ENCODE peak calls at places on chromosomes 11 and 22, in seven cellular contexts. E is K562, O is HCT116, T is GM12878, H is SK-N-SH, Q is HepG2, A is H1. P is an unnamed sample.

GRCh38 chr22:48979482-48979881 is 848.2 kb downstream of the BRD1 start:
- DNase-seq in E (peak), O (peak), T (no peak), H (no peak), Q (peak), A (no peak), P (peak)

GRCh38 chr11:108324587-108324986 is 101.7 kb downstream of the ATM start:
- DNase-seq in E (no peak), O (no peak), T (no peak), H (no peak), Q (no peak), A (no peak), P (no peak)

GRCh38 chr11:283405-284080 is 5.3 kb downstream of the NLRP6 start:
- DNase-seq in E (no peak), O (no peak), T (no peak), H (no peak), Q (no peak), A (no peak), P (no peak)

GRCh38 chr11:101470414-101470813 is 113.4 kb downstream of the TRPC6 start:
- DNase-seq in E (no peak), O (no peak), T (no peak), H (no peak), Q (no peak), A (no peak), P (no peak)

GRCh38 chr22:50088096-50088495 is 1.7 kb upstream of the MOV10L1 start:
- DNase-seq in E (no peak), O (no peak), T (no peak), H (no peak), Q (no peak), A (no peak), P (no peak)

GRCh38 chr11:125591659-125592304 is 870 bp upstream of the STT3A start:
- DNase-seq in E (peak), O (no peak), T (no peak), H (peak), Q (peak), A (no peak), P (peak)

GRCh38 chr22:21051145-21051835 is 5.5 kb downstream of the LRRC74B start:
- DNase-seq in E (no peak), O (no peak), T (no peak), H (no peak), Q (no peak), A (no peak), P (no peak)

GRCh38 chr11:115008774-115009173 is 330.4 kb downstream of the NXPE2 start:
- DNase-seq in E (no peak), O (no peak), T (no peak), H (no peak), Q (no peak), A (no peak), P (no peak)

GRCh38 chr11:123196060-123196714 is 1.1 kb upstream of the CLMP start:
- DNase-seq in E (no peak), O (no peak), T (no peak), H (no peak), Q (no peak), A (no peak), P (no peak)

GRCh38 chr11:45959851-45960250 is 37.4 kb downstream of the LARGE2 start:
- DNase-seq in E (no peak), O (no peak), T (no peak), H (no peak), Q (no peak), A (no peak), P (no peak)

GRCh38 chr11:33691051-33691864 is 9.4 kb downstream of the C11orf91 start:
- DNase-seq in E (no peak), O (peak), T (no peak), H (no peak), Q (peak), A (no peak), P (no peak)

GRCh38 chr11:69649576-69649900 is 8.6 kb downstream of the CCND1 start:
- DNase-seq in E (no peak), O (no peak), T (no peak), H (no peak), Q (no peak), A (no peak), P (no peak)

GRCh38 chr11:39990413-39990812 is 1469.0 kb downstream of the LRRC4C start:
- DNase-seq in E (no peak), O (no peak), T (no peak), H (no peak), Q (no peak), A (no peak), P (no peak)

GRCh38 chr11:109229682-109230081 is 192.3 kb upstream of the C11orf87 start:
- DNase-seq in E (no peak), O (no peak), T (no peak), H (no peak), Q (no peak), A (no peak), P (no peak)

GRCh38 chr11:78188809-78189724 is at the start of gene USP35:
- DNase-seq in E (no peak), O (no peak), T (no peak), H (no peak), Q (no peak), A (no peak), P (no peak)
- TF ChIP-seq YY1 in E (no peak), O (no peak), T (no peak), H (no peak), Q (no peak), A (no peak), P (no peak)

GRCh38 chr11:15748107-15748506 is 608.2 kb downstream of the SOX6 start:
- DNase-seq in E (no peak), O (no peak), T (no peak), H (no peak), Q (no peak), A (no peak), P (no peak)

GRCh38 chr11:15745266-15745665 is 611.1 kb downstream of the SOX6 start:
- DNase-seq in E (no peak), O (no peak), T (no peak), H (no peak), Q (no peak), A (no peak), P (no peak)

GRCh38 chr11:15744693-15745092 is 611.7 kb downstream of the SOX6 start:
- DNase-seq in E (no peak), O (no peak), T (no peak), H (no peak), Q (no peak), A (no peak), P (no peak)

GRCh38 chr11:15748673-15749190 is 607.6 kb downstream of the SOX6 start:
- DNase-seq in E (no peak), O (no peak), T (no peak), H (no peak), Q (no peak), A (no peak), P (no peak)

DNA sequence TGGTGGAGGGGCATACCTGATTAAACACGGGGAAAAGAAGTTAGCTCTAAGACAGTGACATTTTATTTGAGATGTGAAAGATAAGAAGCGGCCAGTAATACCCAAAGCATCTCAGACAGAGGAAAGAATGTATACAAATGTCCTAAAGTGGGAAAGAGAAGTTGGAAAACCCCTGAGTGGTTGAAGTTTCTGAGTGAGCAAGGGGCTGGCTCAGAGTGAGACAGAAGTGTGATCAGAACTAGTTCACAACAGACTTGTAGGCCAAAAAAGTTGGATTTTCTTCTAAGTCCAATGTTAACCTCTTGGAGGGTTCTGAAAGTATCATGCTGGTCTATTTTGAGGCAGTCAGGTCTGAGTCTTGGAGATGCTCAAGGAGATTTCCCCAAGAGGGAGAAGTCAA is 608.7 kb downstream of the SOX6 start:
- DNase-seq in E (no peak), O (no peak), T (peak), H (no peak), Q (no peak), A (no peak), P (no peak)
- TF ChIP-seq YY1 in E (no peak), O (no peak), T (no peak), H (no peak), Q (no peak), A (no peak), P (no peak)

GRCh38 chr11:134252539-134253188 is 488 bp downstream of the THYN1 start:
- DNase-seq in E (no peak), O (no peak), T (no peak), H (peak), Q (no peak), A (no peak), P (no peak)
- TF ChIP-seq YY1 in E (no peak), O (no peak), T (peak), H (no peak), Q (no peak), A (no peak), P (no peak)

GRCh38 chr11:120800206-120800605 is 223.7 kb upstream of the TBCEL start:
- DNase-seq in E (no peak), O (no peak), T (no peak), H (no peak), Q (no peak), A (no peak), P (no peak)
- TF ChIP-seq YY1 in E (no peak), O (no peak), T (no peak), H (no peak), Q (no peak), A (no peak), P (no peak)

GRCh38 chr11:91730071-91730470 is 494.5 kb upstream of the FAT3 start:
- DNase-seq in E (no peak), O (no peak), T (no peak), H (no peak), Q (no peak), A (no peak), P (no peak)
- TF ChIP-seq YY1 in E (no peak), O (no peak), T (no peak), H (no peak), Q (no peak), A (no peak), P (no peak)

GRCh38 chr22:40276877-40277823 is 69.2 kb upstream of the ADSL start:
- DNase-seq in E (no peak), O (no peak), T (no peak), H (no peak), Q (no peak), A (no peak), P (no peak)
- TF ChIP-seq YY1 in E (no peak), O (no peak), T (no peak), H (no peak), Q (no peak), A (no peak), P (no peak)

DNA sequence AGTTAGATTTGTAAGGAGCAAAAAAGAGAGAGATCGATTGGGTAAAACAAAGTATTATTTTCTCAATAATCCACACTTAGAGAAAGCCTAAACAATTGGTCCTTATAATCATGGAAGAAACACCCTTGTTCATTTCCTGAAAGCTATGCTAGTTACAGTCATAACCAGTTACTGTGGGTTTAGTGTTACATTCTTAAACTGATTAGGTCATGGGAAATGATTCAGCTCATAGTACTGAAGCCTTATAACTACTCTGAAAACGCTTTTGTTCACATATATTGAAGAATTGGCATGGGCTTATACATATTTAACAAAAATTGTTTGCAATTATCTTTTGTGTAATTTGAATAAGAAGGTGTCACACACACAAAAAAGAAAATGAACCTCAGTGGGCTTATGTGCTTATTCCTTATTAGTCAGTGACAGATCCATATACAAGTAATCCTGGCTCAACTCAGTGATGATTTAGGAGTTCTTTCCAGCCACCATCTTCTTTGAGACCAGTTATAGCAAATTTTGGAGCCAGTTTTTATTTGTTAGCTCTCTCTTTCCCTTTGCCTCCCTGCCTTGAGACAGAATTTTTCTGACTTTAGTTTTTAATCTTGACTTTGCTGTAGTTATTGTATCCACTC is 198.5 kb upstream of the CTSC start:
- DNase-seq in E (no peak), O (peak), T (no peak), H (no peak), Q (peak), A (no peak), P (no peak)
- TF ChIP-seq YY1 in E (no peak), O (no peak), T (no peak), H (no peak), Q (no peak), A (no peak), P (no peak)